ENCODE peak calls at places on chromosomes 2 and 18, in eight cellular contexts. H is stimulated activated CD4-positive, alpha-beta T cell treated with anti-CD3 and anti-CD28 coated beads, TNF-alpha, amount 100 ng/mL, for 4 hours; L is prostate gland; R is GM06990; D is SJSA1; Y is HT-29; X is left lobe of liver; G is stimulated activated CD8-positive, alpha-beta memory T cell treated with anti-CD3 and anti-CD28 coated beads, Interleukin-12 subunit alpha, Interleukin-12 subunit beta, amount 100 ng/mL, for 4 hours. Q is an unnamed sample.

GRCh38 chr2:1837022-1837421 is 92.7 kb upstream of the PXDN start:
- DNase-seq in H (no peak), L (no peak), R (no peak), D (no peak), Y (no peak), X (no peak), G (no peak), Q (no peak)

GRCh38 chr2:54666741-54667639 is 56.5 kb upstream of the EML6 start:
- DNase-seq in H (no peak), L (peak), R (no peak), D (no peak), Y (no peak), X (peak), G (no peak), Q (no peak)

GRCh38 chr2:2546046-2546445 is 215.0 kb upstream of the MYT1L start:
- DNase-seq in H (no peak), L (no peak), R (no peak), D (no peak), Y (no peak), X (no peak), G (no peak), Q (no peak)

GRCh38 chr18:67145586-67146292 is 370.8 kb downstream of the DSEL start:
- DNase-seq in H (no peak), L (no peak), R (no peak), D (no peak), Y (no peak), X (peak), G (no peak), Q (no peak)

GRCh38 chr2:62423883-62424458 is 82.0 kb downstream of the TMEM17 start:
- DNase-seq in H (no peak), L (no peak), R (no peak), D (no peak), Y (no peak), X (no peak), G (no peak), Q (no peak)

GRCh38 chr2:153403937-153404336 is 74.6 kb downstream of the RPRM start:
- DNase-seq in H (no peak), L (no peak), R (no peak), D (no peak), Y (peak), X (no peak), G (no peak), Q (no peak)

GRCh38 chr2:224284134-224284946 is 117.6 kb downstream of the FAM124B start:
- DNase-seq in H (no peak), L (peak), R (no peak), D (no peak), Y (peak), X (no peak), G (no peak), Q (no peak)

GRCh38 chr2:104733544-104733943 is 120.4 kb upstream of the POU3F3 start:
- DNase-seq in H (no peak), L (no peak), R (no peak), D (no peak), Y (peak), X (no peak), G (no peak), Q (no peak)

GRCh38 chr2:201882353-201883095 is 76.2 kb downstream of the CDK15 start:
- DNase-seq in H (no peak), L (no peak), R (no peak), D (peak), Y (no peak), X (no peak), G (no peak), Q (no peak)

GRCh38 chr2:200528228-200528627 is 2.2 kb downstream of the SGO2 start:
- DNase-seq in H (no peak), L (no peak), R (no peak), D (no peak), Y (no peak), X (no peak), G (no peak), Q (no peak)

GRCh38 chr2:72788756-72789155 is 37.1 kb downstream of the EXOC6B start:
- DNase-seq in H (no peak), L (no peak), R (no peak), D (no peak), Y (no peak), X (no peak), G (no peak), Q (no peak)

GRCh38 chr2:205714058-205714776 is 31.9 kb downstream of the NRP2 start:
- DNase-seq in H (no peak), L (no peak), R (peak), D (peak), Y (no peak), X (no peak), G (no peak), Q (no peak)

GRCh38 chr2:39469807-39470206 is 32.7 kb upstream of the MAP4K3 start:
- DNase-seq in H (no peak), L (no peak), R (peak), D (no peak), Y (peak), X (no peak), G (no peak), Q (no peak)

GRCh38 chr2:105307962-105308361 is 21.6 kb downstream of the TGFBRAP1 start:
- DNase-seq in H (no peak), L (no peak), R (no peak), D (no peak), Y (no peak), X (no peak), G (no peak), Q (no peak)

GRCh38 chr18:7980661-7981060 is 413.5 kb downstream of the PTPRM start:
- DNase-seq in H (no peak), L (no peak), R (no peak), D (no peak), Y (no peak), X (no peak), G (no peak), Q (no peak)

GRCh38 chr18:78506031-78506461 is 473.6 kb upstream of the SALL3 start:
- DNase-seq in H (no peak), L (no peak), R (no peak), D (no peak), Y (no peak), X (no peak), G (no peak), Q (no peak)

GRCh38 chr2:66173635-66174034 is 261.3 kb upstream of the MEIS1 start:
- DNase-seq in H (no peak), L (no peak), R (no peak), D (no peak), Y (no peak), X (no peak), G (no peak), Q (no peak)

GRCh38 chr2:64718250-64718866 is 64.6 kb upstream of the SERTAD2 start:
- DNase-seq in H (no peak), L (no peak), R (no peak), D (no peak), Y (no peak), X (no peak), G (no peak), Q (no peak)

GRCh38 chr18:32454667-32455066 is 16.0 kb downstream of the GAREM1 start:
- DNase-seq in H (no peak), L (no peak), R (no peak), D (no peak), Y (no peak), X (no peak), G (no peak), Q (no peak)

GRCh38 chr2:1696472-1696871 is 47.8 kb downstream of the PXDN start:
- DNase-seq in H (no peak), L (no peak), R (no peak), D (no peak), Y (no peak), X (no peak), G (no peak), Q (no peak)

GRCh38 chr18:10588975-10589374 is 63.1 kb downstream of the NAPG start:
- DNase-seq in H (no peak), L (no peak), R (no peak), D (no peak), Y (no peak), X (no peak), G (no peak), Q (no peak)

GRCh38 chr18:10131783-10132381 is 218.1 kb downstream of the VAPA start:
- DNase-seq in H (no peak), L (no peak), R (no peak), D (no peak), Y (peak), X (no peak), G (no peak), Q (no peak)

GRCh38 chr2:65357959-65358294 is 74.5 kb downstream of the SPRED2 start:
- DNase-seq in H (no peak), L (no peak), R (peak), D (no peak), Y (no peak), X (no peak), G (no peak), Q (no peak)

GRCh38 chr2:239949079-239949478 is 76.1 kb downstream of the NDUFA10 start:
- DNase-seq in H (no peak), L (no peak), R (no peak), D (no peak), Y (no peak), X (no peak), G (no peak), Q (no peak)

GRCh38 chr2:28350791-28351285 is 41.8 kb upstream of the FOSL2 start:
- DNase-seq in H (no peak), L (no peak), R (no peak), D (no peak), Y (no peak), X (no peak), G (no peak), Q (no peak)